ENCODE peak calls at places on chromosome X, in four cellular contexts. One of them, this sample, is unnamed.

GRCh38 chrX:78029663-78030062 is 60.2 kb upstream of the PGAM4 start:
- DNase-seq in left lung: no peak
- DNase-seq in fibroblast of pulmonary artery: peak; percentile 50
- DNase-seq in foreskin fibroblast: peak; percentile 52
- DNase-seq in this sample: peak; percentile 3

GRCh38 chrX:30957753-30958152 is 68.7 kb upstream of the TAB3 start:
- DNase-seq in left lung: no peak
- DNase-seq in fibroblast of pulmonary artery: peak; percentile 54
- DNase-seq in foreskin fibroblast: no peak
- DNase-seq in this sample: no peak

GRCh38 chrX:119417842-119418241 is 18.7 kb downstream of the SLC25A43 start:
- DNase-seq in left lung: no peak
- DNase-seq in fibroblast of pulmonary artery: peak; percentile 28
- DNase-seq in foreskin fibroblast: peak; percentile 21
- DNase-seq in this sample: no peak

GRCh38 chrX:149383852-149384251 is 121.3 kb downstream of the IDS start:
- DNase-seq in left lung: no peak
- DNase-seq in fibroblast of pulmonary artery: no peak
- DNase-seq in foreskin fibroblast: no peak
- DNase-seq in this sample: no peak

GRCh38 chrX:104310084-104310483 is 55.4 kb upstream of the ESX1 start:
- DNase-seq in left lung: no peak
- DNase-seq in fibroblast of pulmonary artery: peak; percentile 51
- DNase-seq in foreskin fibroblast: peak; percentile 61
- DNase-seq in this sample: peak; percentile 14

GRCh38 chrX:21740329-21741274 is 17.3 kb downstream of the SMPX start:
- DNase-seq in left lung: no peak
- DNase-seq in fibroblast of pulmonary artery: no peak
- DNase-seq in foreskin fibroblast: no peak
- DNase-seq in this sample: no peak

GRCh38 chrX:154742623-154743022 is 8.3 kb downstream of the GAB3 start:
- DNase-seq in left lung: no peak
- DNase-seq in fibroblast of pulmonary artery: no peak
- DNase-seq in foreskin fibroblast: no peak
- DNase-seq in this sample: no peak

GRCh38 chrX:40508560-40508959 is 72.2 kb upstream of the ATP6AP2 start:
- DNase-seq in left lung: no peak
- DNase-seq in fibroblast of pulmonary artery: no peak
- DNase-seq in foreskin fibroblast: no peak
- DNase-seq in this sample: no peak

GRCh38 chrX:78527263-78527662 is 131.9 kb downstream of the RTL3 start:
- DNase-seq in left lung: no peak
- DNase-seq in fibroblast of pulmonary artery: peak; percentile 17
- DNase-seq in foreskin fibroblast: peak; percentile 79
- DNase-seq in this sample: no peak

GRCh38 chrX:19924285-19924684 is 36.9 kb upstream of the SH3KBP1 start:
- DNase-seq in left lung: no peak
- DNase-seq in fibroblast of pulmonary artery: no peak
- DNase-seq in foreskin fibroblast: no peak
- DNase-seq in this sample: no peak

GRCh38 chrX:12971282-12972003 is 3.5 kb upstream of the TMSB4X start:
- DNase-seq in left lung: no peak
- DNase-seq in fibroblast of pulmonary artery: no peak
- DNase-seq in foreskin fibroblast: no peak
- DNase-seq in this sample: no peak

GRCh38 chrX:53939127-53939526 is 105.1 kb downstream of the PHF8 start:
- DNase-seq in left lung: no peak
- DNase-seq in fibroblast of pulmonary artery: no peak
- DNase-seq in foreskin fibroblast: no peak
- DNase-seq in this sample: no peak

GRCh38 chrX:142184756-142185602 is 20.1 kb downstream of the MAGEC2 start:
- DNase-seq in left lung: no peak
- DNase-seq in fibroblast of pulmonary artery: no peak
- DNase-seq in foreskin fibroblast: no peak
- DNase-seq in this sample: no peak

GRCh38 chrX:54785901-54786300 is 12.2 kb downstream of the ITIH6 start:
- DNase-seq in left lung: no peak
- DNase-seq in fibroblast of pulmonary artery: peak; percentile 32
- DNase-seq in foreskin fibroblast: peak; percentile 4
- DNase-seq in this sample: no peak

GRCh38 chrX:63299596-63299995 is 51.5 kb downstream of the SPIN4 start:
- DNase-seq in left lung: no peak
- DNase-seq in fibroblast of pulmonary artery: no peak
- DNase-seq in foreskin fibroblast: no peak
- DNase-seq in this sample: no peak

GRCh38 chrX:49877397-49878101 is 1.7 kb upstream of the USP27X start:
- DNase-seq in left lung: no peak
- DNase-seq in fibroblast of pulmonary artery: no peak
- DNase-seq in foreskin fibroblast: peak; percentile 9
- DNase-seq in this sample: no peak

GRCh38 chrX:15739886-15740285 is 1.8 kb downstream of the CA5B start:
- DNase-seq in left lung: no peak
- DNase-seq in fibroblast of pulmonary artery: peak; percentile 14
- DNase-seq in foreskin fibroblast: peak; percentile 44
- DNase-seq in this sample: no peak

GRCh38 chrX:41273638-41274037 is 60.3 kb upstream of the DDX3X start:
- DNase-seq in left lung: no peak
- DNase-seq in fibroblast of pulmonary artery: peak; percentile 24
- DNase-seq in foreskin fibroblast: no peak
- DNase-seq in this sample: no peak

GRCh38 chrX:120790118-120790517 is 85.5 kb downstream of the CT47B1 start:
- DNase-seq in left lung: no peak
- DNase-seq in fibroblast of pulmonary artery: peak; percentile 86
- DNase-seq in foreskin fibroblast: peak; percentile 84
- DNase-seq in this sample: peak; percentile 60

GRCh38 chrX:13598877-13599276 is 29.5 kb downstream of the EGFL6 start:
- DNase-seq in left lung: no peak
- DNase-seq in fibroblast of pulmonary artery: peak; percentile 2
- DNase-seq in foreskin fibroblast: peak; percentile 30
- DNase-seq in this sample: no peak

GRCh38 chrX:40155617-40156471 is 58.1 kb upstream of the BCOR start:
- DNase-seq in left lung: no peak
- DNase-seq in fibroblast of pulmonary artery: no peak
- DNase-seq in foreskin fibroblast: peak; percentile 28
- DNase-seq in this sample: no peak

GRCh38 chrX:81202413-81202794 is 502 bp downstream of the SH3BGRL start:
- DNase-seq in left lung: no peak
- DNase-seq in fibroblast of pulmonary artery: peak; percentile 8
- DNase-seq in foreskin fibroblast: peak; percentile 28
- DNase-seq in this sample: no peak

GRCh38 chrX:104113237-104113965 is 1.1 kb downstream of the ZCCHC18 start:
- DNase-seq in left lung: peak; percentile 31
- DNase-seq in fibroblast of pulmonary artery: peak; percentile 49
- DNase-seq in foreskin fibroblast: peak; percentile 70
- DNase-seq in this sample: no peak

GRCh38 chrX:149829751-149830191 is 48.0 kb downstream of the MAGEA9 start:
- DNase-seq in left lung: no peak
- DNase-seq in fibroblast of pulmonary artery: peak; percentile 8
- DNase-seq in foreskin fibroblast: peak; percentile 17
- DNase-seq in this sample: no peak

GRCh38 chrX:100410083-100410590 is at the start of gene PCDH19:
- DNase-seq in left lung: peak; percentile 71
- DNase-seq in fibroblast of pulmonary artery: peak; percentile 62
- DNase-seq in foreskin fibroblast: peak; percentile 64
- DNase-seq in this sample: peak; percentile 8

GRCh38 chrX:11704725-11705495 is 39.2 kb upstream of the ARHGAP6 start:
- DNase-seq in left lung: no peak
- DNase-seq in fibroblast of pulmonary artery: peak; percentile 31
- DNase-seq in foreskin fibroblast: peak; percentile 42
- DNase-seq in this sample: no peak

GRCh38 chrX:17032351-17032750 is 85.9 kb downstream of the REPS2 start:
- DNase-seq in left lung: no peak
- DNase-seq in fibroblast of pulmonary artery: peak; percentile 78
- DNase-seq in foreskin fibroblast: peak; percentile 67
- DNase-seq in this sample: peak; percentile 22

GRCh38 chrX:20128678-20129077 is 12.0 kb upstream of the MAP7D2 start:
- DNase-seq in left lung: no peak
- DNase-seq in fibroblast of pulmonary artery: no peak
- DNase-seq in foreskin fibroblast: no peak
- DNase-seq in this sample: no peak

GRCh38 chrX:140318306-140318705 is 186.6 kb downstream of the SOX3 start:
- DNase-seq in left lung: no peak
- DNase-seq in fibroblast of pulmonary artery: no peak
- DNase-seq in foreskin fibroblast: no peak
- DNase-seq in this sample: no peak

GRCh38 chrX:57821703-57822375 is 88.4 kb downstream of the ZXDA start:
- DNase-seq in left lung: no peak
- DNase-seq in fibroblast of pulmonary artery: peak; percentile 76
- DNase-seq in foreskin fibroblast: peak; percentile 57
- DNase-seq in this sample: peak; percentile 8

GRCh38 chrX:118116308-118117068 is at the start of gene KLHL13:
- DNase-seq in left lung: peak; percentile 61
- DNase-seq in fibroblast of pulmonary artery: peak; percentile 17
- DNase-seq in foreskin fibroblast: peak; percentile 71
- DNase-seq in this sample: no peak

GRCh38 chrX:134172588-134173259 is 64.3 kb upstream of the CCDC160 start:
- DNase-seq in left lung: peak; percentile 62
- DNase-seq in fibroblast of pulmonary artery: no peak
- DNase-seq in foreskin fibroblast: peak; percentile 10
- DNase-seq in this sample: no peak

GRCh38 chrX:103782640-103783039 is 6.0 kb downstream of the PLP1 start:
- DNase-seq in left lung: no peak
- DNase-seq in fibroblast of pulmonary artery: no peak
- DNase-seq in foreskin fibroblast: no peak
- DNase-seq in this sample: no peak

GRCh38 chrX:13747836-13748235 is 13.3 kb downstream of the OFD1 start:
- DNase-seq in left lung: no peak
- DNase-seq in fibroblast of pulmonary artery: peak; percentile 83
- DNase-seq in foreskin fibroblast: peak; percentile 72
- DNase-seq in this sample: peak; percentile 54

DNA sequence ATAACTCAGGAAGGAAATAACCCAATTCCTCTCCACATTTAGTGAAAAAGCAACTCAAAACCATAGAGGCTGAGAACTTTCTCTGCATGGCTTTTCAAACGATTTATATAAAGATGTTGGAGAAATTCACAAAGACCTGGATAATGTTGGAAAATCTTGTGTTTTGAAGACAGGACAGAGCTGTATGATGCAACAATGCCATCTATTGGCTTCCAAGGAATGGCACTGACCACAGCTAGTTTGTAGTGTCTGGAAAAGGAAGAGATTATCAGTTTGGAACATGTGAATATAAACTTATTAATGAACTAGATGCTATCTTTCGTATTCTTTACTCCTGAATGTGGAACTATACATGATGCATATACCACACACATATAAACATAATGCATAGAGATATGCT is 503.6 kb downstream of the IL1RAPL1 start:
- DNase-seq in left lung: no peak
- DNase-seq in fibroblast of pulmonary artery: peak; percentile 42
- DNase-seq in foreskin fibroblast: peak; percentile 2
- DNase-seq in this sample: no peak
- TF ChIP-seq CTCF in left lung: no peak
- TF ChIP-seq CTCF in fibroblast of pulmonary artery: peak; percentile 21
- TF ChIP-seq CTCF in foreskin fibroblast: no peak
- TF ChIP-seq CTCF in this sample: peak; percentile 8

GRCh38 chrX:153736071-153736820 is 11.6 kb downstream of the ABCD1 start:
- DNase-seq in left lung: no peak
- DNase-seq in fibroblast of pulmonary artery: no peak
- DNase-seq in foreskin fibroblast: no peak
- DNase-seq in this sample: no peak

GRCh38 chrX:153734871-153735270 is 10.2 kb downstream of the ABCD1 start:
- DNase-seq in left lung: no peak
- DNase-seq in fibroblast of pulmonary artery: no peak
- DNase-seq in foreskin fibroblast: no peak
- DNase-seq in this sample: no peak

GRCh38 chrX:153736871-153737441 is 12.3 kb downstream of the ABCD1 start:
- DNase-seq in left lung: no peak
- DNase-seq in fibroblast of pulmonary artery: no peak
- DNase-seq in foreskin fibroblast: no peak
- DNase-seq in this sample: no peak

GRCh38 chrX:153733651-153734240 is 9.1 kb downstream of the ABCD1 start:
- DNase-seq in left lung: no peak
- DNase-seq in fibroblast of pulmonary artery: no peak
- DNase-seq in foreskin fibroblast: no peak
- DNase-seq in this sample: no peak

GRCh38 chrX:153735274-153735673 is 10.6 kb downstream of the ABCD1 start:
- DNase-seq in left lung: no peak
- DNase-seq in fibroblast of pulmonary artery: no peak
- DNase-seq in foreskin fibroblast: no peak
- DNase-seq in this sample: no peak
- TF ChIP-seq CTCF in left lung: no peak
- TF ChIP-seq CTCF in fibroblast of pulmonary artery: no peak
- TF ChIP-seq CTCF in foreskin fibroblast: no peak
- TF ChIP-seq CTCF in this sample: no peak

DNA sequence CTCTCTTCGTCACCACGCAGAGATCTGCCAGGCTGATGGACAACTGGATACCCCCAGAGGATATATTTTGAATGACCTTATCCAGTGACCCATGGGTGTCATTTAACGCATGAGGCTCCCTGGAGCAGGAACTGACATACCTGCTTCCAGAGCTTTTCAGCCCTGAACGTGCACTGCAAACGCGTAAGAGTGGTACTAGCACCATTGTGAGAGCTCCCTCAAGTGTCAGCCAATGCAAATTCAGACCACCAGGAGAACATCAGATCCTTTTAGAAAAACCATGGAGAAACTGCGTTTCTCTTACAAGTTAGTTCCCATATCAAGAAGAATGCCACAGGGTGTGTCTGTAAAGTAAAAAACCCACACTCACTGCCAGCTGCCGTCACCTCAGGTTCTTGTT is 7.3 kb downstream of the TREX2 start:
- DNase-seq in left lung: no peak
- DNase-seq in fibroblast of pulmonary artery: peak; percentile 53
- DNase-seq in foreskin fibroblast: peak; percentile 46
- DNase-seq in this sample: no peak
- TF ChIP-seq CTCF in left lung: no peak
- TF ChIP-seq CTCF in fibroblast of pulmonary artery: peak; percentile 51
- TF ChIP-seq CTCF in foreskin fibroblast: peak; percentile 37
- TF ChIP-seq CTCF in this sample: peak; percentile 48

DNA sequence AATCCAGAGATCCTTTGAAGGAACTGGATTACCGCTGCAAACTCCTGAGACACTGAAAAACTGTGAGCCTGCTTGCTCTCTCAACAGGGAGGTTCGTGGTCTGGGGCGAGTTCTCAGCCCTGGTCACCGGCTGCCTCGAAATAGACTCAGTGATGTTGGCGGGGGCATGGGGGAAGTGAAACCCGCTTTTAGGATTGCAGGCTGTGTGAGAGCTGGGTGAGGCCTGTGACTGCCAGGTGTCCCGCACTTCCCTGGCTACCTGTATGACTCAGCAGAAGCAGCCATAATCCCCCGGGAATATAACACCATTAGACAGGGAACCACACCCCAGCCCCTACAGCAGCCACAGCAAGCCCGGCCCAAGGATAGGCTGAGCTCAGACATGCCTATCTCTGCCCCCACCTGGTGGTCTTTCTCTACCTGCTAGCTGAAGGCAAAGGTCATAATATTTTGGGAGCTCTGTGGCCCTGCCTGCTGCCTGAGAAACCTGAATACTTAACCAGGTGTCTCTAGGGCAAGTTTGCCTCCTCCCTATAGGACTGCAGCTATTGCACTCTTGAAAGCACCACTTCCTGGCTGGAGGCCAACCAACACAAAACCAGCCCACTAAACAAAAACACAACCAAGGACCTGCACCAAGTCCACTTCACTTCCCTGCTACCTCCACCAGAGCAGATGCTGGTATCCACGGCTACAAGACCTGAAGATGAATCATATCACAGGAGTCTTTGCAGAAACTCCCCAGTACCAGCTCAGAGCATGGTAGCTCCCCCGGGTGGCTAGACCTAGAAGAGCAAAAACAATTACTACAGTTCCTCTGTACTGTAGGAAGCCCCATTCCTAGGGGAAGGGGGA is 202.0 kb downstream of the RRAGB start:
- DNase-seq in left lung: no peak
- DNase-seq in fibroblast of pulmonary artery: no peak
- DNase-seq in foreskin fibroblast: no peak
- DNase-seq in this sample: no peak
- TF ChIP-seq CTCF in left lung: no peak
- TF ChIP-seq CTCF in fibroblast of pulmonary artery: no peak
- TF ChIP-seq CTCF in foreskin fibroblast: no peak
- TF ChIP-seq CTCF in this sample: no peak